ENCODE peak calls at places on chromosomes 4 and X, in ten cellular contexts. One of them, this sample, is unnamed.

GRCh38 chrX:69616520-69617203 is 749 bp downstream of the EDA start:
- DNase-seq in left ventricle myocardium inferior: peak; percentile 33
- DNase-seq in A549: no peak
- DNase-seq in cardiac muscle cell: peak; percentile 17
- DNase-seq in prostate gland: no peak
- DNase-seq in ascending aorta: no peak
- DNase-seq in AG04450: no peak
- DNase-seq in upper lobe of right lung: peak; percentile 63
- DNase-seq in ovary: peak; percentile 32
- DNase-seq in cardiac fibroblast: no peak
- DNase-seq in this sample: no peak

GRCh38 chr4:4457803-4458550 is 71.1 kb downstream of the NSG1 start:
- DNase-seq in left ventricle myocardium inferior: no peak
- DNase-seq in cardiac fibroblast: peak; percentile 60
- DNase-seq in A549: no peak
- DNase-seq in upper lobe of right lung: no peak
- DNase-seq in ovary: no peak
- DNase-seq in ascending aorta: no peak
- DNase-seq in AG04450: no peak
- DNase-seq in cardiac muscle cell: peak; percentile 21
- DNase-seq in prostate gland: no peak
- DNase-seq in this sample: no peak

GRCh38 chrX:103215768-103216085 is 819 bp downstream of the BEX4 start:
- DNase-seq in cardiac fibroblast: no peak
- DNase-seq in left ventricle myocardium inferior: no peak
- DNase-seq in AG04450: no peak
- DNase-seq in prostate gland: no peak
- DNase-seq in ovary: no peak
- DNase-seq in upper lobe of right lung: no peak
- DNase-seq in A549: no peak
- DNase-seq in ascending aorta: no peak
- DNase-seq in cardiac muscle cell: peak; percentile 3
- DNase-seq in this sample: no peak

GRCh38 chrX:133813991-133814390 is 171.4 kb downstream of the GPC3 start:
- DNase-seq in cardiac fibroblast: no peak
- DNase-seq in ascending aorta: no peak
- DNase-seq in ovary: no peak
- DNase-seq in upper lobe of right lung: no peak
- DNase-seq in left ventricle myocardium inferior: no peak
- DNase-seq in A549: no peak
- DNase-seq in prostate gland: no peak
- DNase-seq in cardiac muscle cell: no peak
- DNase-seq in AG04450: no peak
- DNase-seq in this sample: no peak

GRCh38 chr4:145207934-145208333 is 27.5 kb upstream of the OTUD4 start:
- DNase-seq in upper lobe of right lung: no peak
- DNase-seq in ovary: no peak
- DNase-seq in A549: no peak
- DNase-seq in AG04450: no peak
- DNase-seq in ascending aorta: no peak
- DNase-seq in left ventricle myocardium inferior: no peak
- DNase-seq in cardiac muscle cell: no peak
- DNase-seq in prostate gland: no peak
- DNase-seq in cardiac fibroblast: no peak
- DNase-seq in this sample: no peak

GRCh38 chrX:96410927-96411326 is 273.7 kb upstream of the DIAPH2 start:
- DNase-seq in cardiac muscle cell: no peak
- DNase-seq in cardiac fibroblast: no peak
- DNase-seq in ascending aorta: no peak
- DNase-seq in AG04450: no peak
- DNase-seq in upper lobe of right lung: no peak
- DNase-seq in left ventricle myocardium inferior: no peak
- DNase-seq in ovary: no peak
- DNase-seq in A549: no peak
- DNase-seq in prostate gland: no peak
- DNase-seq in this sample: no peak

GRCh38 chr4:153520871-153521329 is 54.7 kb downstream of the TMEM131L start:
- DNase-seq in AG04450: no peak
- DNase-seq in prostate gland: no peak
- DNase-seq in ascending aorta: no peak
- DNase-seq in left ventricle myocardium inferior: no peak
- DNase-seq in ovary: no peak
- DNase-seq in cardiac fibroblast: no peak
- DNase-seq in cardiac muscle cell: peak; percentile 28
- DNase-seq in A549: no peak
- DNase-seq in upper lobe of right lung: no peak
- DNase-seq in this sample: no peak

GRCh38 chrX:15947648-15948317 is 93.2 kb upstream of the AP1S2 start:
- DNase-seq in ascending aorta: no peak
- DNase-seq in A549: no peak
- DNase-seq in prostate gland: no peak
- DNase-seq in left ventricle myocardium inferior: no peak
- DNase-seq in cardiac muscle cell: peak; percentile 61
- DNase-seq in cardiac fibroblast: peak; percentile 62
- DNase-seq in ovary: no peak
- DNase-seq in AG04450: peak; percentile 8
- DNase-seq in upper lobe of right lung: no peak
- DNase-seq in this sample: no peak

GRCh38 chr4:167989815-167990214 is 102.5 kb upstream of the ANXA10 start:
- DNase-seq in ovary: no peak
- DNase-seq in left ventricle myocardium inferior: no peak
- DNase-seq in cardiac fibroblast: peak; percentile 29
- DNase-seq in AG04450: no peak
- DNase-seq in upper lobe of right lung: no peak
- DNase-seq in ascending aorta: no peak
- DNase-seq in A549: no peak
- DNase-seq in prostate gland: no peak
- DNase-seq in cardiac muscle cell: peak; percentile 7
- DNase-seq in this sample: no peak

GRCh38 chr4:182320092-182320491 is 76.9 kb downstream of the TENM3 start:
- DNase-seq in ovary: no peak
- DNase-seq in cardiac fibroblast: no peak
- DNase-seq in upper lobe of right lung: no peak
- DNase-seq in ascending aorta: no peak
- DNase-seq in prostate gland: no peak
- DNase-seq in AG04450: no peak
- DNase-seq in left ventricle myocardium inferior: no peak
- DNase-seq in A549: no peak
- DNase-seq in cardiac muscle cell: no peak
- DNase-seq in this sample: no peak

DNA sequence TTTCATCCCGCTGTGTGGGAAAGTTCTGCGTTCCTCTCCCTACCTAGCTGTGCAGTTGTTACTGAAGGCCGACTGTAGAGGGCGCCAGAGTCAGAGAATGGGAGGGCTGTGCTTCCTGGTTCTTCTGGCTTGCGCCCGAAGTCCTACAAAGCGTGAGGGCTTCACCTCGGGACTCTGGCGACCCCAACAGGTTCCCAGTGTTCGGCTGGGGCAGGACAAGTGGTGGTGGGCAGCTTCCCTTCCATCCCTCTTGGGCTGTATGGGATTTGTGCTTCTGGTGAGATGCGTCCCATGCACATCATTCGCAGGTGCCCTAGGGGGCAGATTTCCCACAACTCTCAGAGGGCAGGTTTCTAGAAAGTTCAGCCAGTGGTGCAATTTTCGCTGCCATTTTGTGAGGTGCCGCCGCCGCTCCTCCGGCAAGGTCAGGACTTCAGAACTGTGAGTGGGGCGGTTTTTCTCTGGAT is 27.3 kb downstream of the CT45A3 start:
- DNase-seq in ascending aorta: no peak
- DNase-seq in prostate gland: no peak
- DNase-seq in A549: peak; percentile 28
- DNase-seq in upper lobe of right lung: no peak
- DNase-seq in cardiac fibroblast: peak; percentile 0
- DNase-seq in cardiac muscle cell: peak; percentile 7
- DNase-seq in left ventricle myocardium inferior: no peak
- DNase-seq in AG04450: no peak
- DNase-seq in ovary: no peak
- DNase-seq in this sample: no peak
- TF ChIP-seq CTCF in ascending aorta: peak; percentile 6
- TF ChIP-seq CTCF in prostate gland: no peak
- TF ChIP-seq CTCF in A549: peak; percentile 49
- TF ChIP-seq CTCF in upper lobe of right lung: peak; percentile 43
- TF ChIP-seq CTCF in cardiac fibroblast: peak; percentile 8
- TF ChIP-seq CTCF in cardiac muscle cell: peak; percentile 35
- TF ChIP-seq CTCF in left ventricle myocardium inferior: no peak
- TF ChIP-seq CTCF in AG04450: peak; percentile 26
- TF ChIP-seq CTCF in ovary: no peak
- TF ChIP-seq CTCF in this sample: peak; percentile 26

GRCh38 chrX:55451990-55452824 is at the start of gene MAGEH1:
- DNase-seq in cardiac fibroblast: peak; percentile 72
- DNase-seq in upper lobe of right lung: peak; percentile 88
- DNase-seq in ovary: peak; percentile 79
- DNase-seq in ascending aorta: peak; percentile 51
- DNase-seq in A549: peak; percentile 46
- DNase-seq in left ventricle myocardium inferior: peak; percentile 84
- DNase-seq in cardiac muscle cell: peak; percentile 86
- DNase-seq in prostate gland: peak; percentile 73
- DNase-seq in AG04450: peak; percentile 53
- DNase-seq in this sample: peak; percentile 23

GRCh38 chrX:55450259-55450658 is 1.7 kb upstream of the MAGEH1 start:
- DNase-seq in A549: no peak
- DNase-seq in ascending aorta: no peak
- DNase-seq in upper lobe of right lung: no peak
- DNase-seq in left ventricle myocardium inferior: no peak
- DNase-seq in AG04450: no peak
- DNase-seq in cardiac muscle cell: peak; percentile 21
- DNase-seq in ovary: peak; percentile 21
- DNase-seq in cardiac fibroblast: peak; percentile 7
- DNase-seq in prostate gland: peak; percentile 3
- DNase-seq in this sample: no peak

GRCh38 chrX:55452825-55453124 is 848 bp downstream of the MAGEH1 start:
- DNase-seq in AG04450: no peak
- DNase-seq in left ventricle myocardium inferior: no peak
- DNase-seq in ascending aorta: no peak
- DNase-seq in prostate gland: no peak
- DNase-seq in A549: no peak
- DNase-seq in ovary: no peak
- DNase-seq in upper lobe of right lung: no peak
- DNase-seq in cardiac fibroblast: no peak
- DNase-seq in cardiac muscle cell: no peak
- DNase-seq in this sample: no peak

GRCh38 chrX:55451626-55451989 is 319 bp upstream of the MAGEH1 start:
- DNase-seq in AG04450: no peak
- DNase-seq in cardiac muscle cell: no peak
- DNase-seq in ovary: no peak
- DNase-seq in upper lobe of right lung: no peak
- DNase-seq in prostate gland: no peak
- DNase-seq in A549: peak; percentile 1
- DNase-seq in ascending aorta: no peak
- DNase-seq in left ventricle myocardium inferior: no peak
- DNase-seq in cardiac fibroblast: no peak
- DNase-seq in this sample: no peak

GRCh38 chrX:55451125-55451524 is 802 bp upstream of the MAGEH1 start:
- DNase-seq in ascending aorta: no peak
- DNase-seq in cardiac muscle cell: peak; percentile 0
- DNase-seq in AG04450: no peak
- DNase-seq in A549: no peak
- DNase-seq in cardiac fibroblast: no peak
- DNase-seq in left ventricle myocardium inferior: no peak
- DNase-seq in ovary: no peak
- DNase-seq in prostate gland: no peak
- DNase-seq in upper lobe of right lung: no peak
- DNase-seq in this sample: no peak
- H3K4me3 ChIP-seq in ascending aorta: peak overlapping the region; percentile 91
- H3K4me3 ChIP-seq in cardiac muscle cell: no peak overlapping the region
- H3K4me3 ChIP-seq in AG04450: peak overlapping the region; percentile 70
- H3K4me3 ChIP-seq in A549: no peak overlapping the region
- H3K4me3 ChIP-seq in cardiac fibroblast: no peak overlapping the region
- H3K4me3 ChIP-seq in left ventricle myocardium inferior: peak overlapping the region; percentile 79
- H3K4me3 ChIP-seq in ovary: peak overlapping the region; percentile 75
- H3K4me3 ChIP-seq in prostate gland: peak overlapping the region; percentile 42
- H3K4me3 ChIP-seq in upper lobe of right lung: peak overlapping the region; percentile 70
- H3K4me3 ChIP-seq in this sample: no peak overlapping the region

DNA sequence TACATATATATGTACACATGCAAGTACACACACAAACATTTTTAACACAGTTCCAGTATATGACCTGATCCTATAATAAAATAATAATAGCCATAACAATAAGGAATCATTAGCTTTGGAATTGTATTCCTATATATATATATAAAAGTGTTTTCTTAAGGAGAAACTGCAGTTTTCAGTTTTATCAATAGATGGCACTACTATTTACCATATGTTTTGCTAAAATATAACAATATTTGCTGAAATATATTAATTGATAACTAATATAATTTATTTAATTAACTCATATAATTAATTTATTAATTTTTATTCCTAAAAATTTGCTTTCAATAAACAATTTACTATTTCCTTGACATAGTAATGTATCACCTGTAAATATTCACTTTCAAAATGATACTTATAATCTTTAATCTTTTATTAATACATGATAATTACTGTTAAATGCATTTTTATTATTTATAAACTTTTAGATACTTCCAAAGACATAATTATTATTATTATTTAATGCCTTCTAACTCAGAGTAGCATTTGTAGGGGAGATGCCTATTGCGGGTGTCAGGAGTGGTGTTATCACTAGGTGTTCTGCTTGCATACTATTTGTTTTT is 599.5 kb downstream of the FSTL5 start:
- DNase-seq in upper lobe of right lung: no peak
- DNase-seq in cardiac fibroblast: peak; percentile 37
- DNase-seq in A549: no peak
- DNase-seq in left ventricle myocardium inferior: no peak
- DNase-seq in ovary: no peak
- DNase-seq in cardiac muscle cell: peak; percentile 39
- DNase-seq in ascending aorta: no peak
- DNase-seq in prostate gland: no peak
- DNase-seq in AG04450: no peak
- DNase-seq in this sample: no peak
- TF ChIP-seq CTCF in upper lobe of right lung: peak; percentile 40
- TF ChIP-seq CTCF in cardiac fibroblast: no peak
- TF ChIP-seq CTCF in A549: peak; percentile 18
- TF ChIP-seq CTCF in left ventricle myocardium inferior: peak; percentile 26
- TF ChIP-seq CTCF in ovary: no peak
- TF ChIP-seq CTCF in cardiac muscle cell: peak; percentile 35
- TF ChIP-seq CTCF in ascending aorta: no peak
- TF ChIP-seq CTCF in prostate gland: no peak
- TF ChIP-seq CTCF in AG04450: peak; percentile 39
- TF ChIP-seq CTCF in this sample: no peak

DNA sequence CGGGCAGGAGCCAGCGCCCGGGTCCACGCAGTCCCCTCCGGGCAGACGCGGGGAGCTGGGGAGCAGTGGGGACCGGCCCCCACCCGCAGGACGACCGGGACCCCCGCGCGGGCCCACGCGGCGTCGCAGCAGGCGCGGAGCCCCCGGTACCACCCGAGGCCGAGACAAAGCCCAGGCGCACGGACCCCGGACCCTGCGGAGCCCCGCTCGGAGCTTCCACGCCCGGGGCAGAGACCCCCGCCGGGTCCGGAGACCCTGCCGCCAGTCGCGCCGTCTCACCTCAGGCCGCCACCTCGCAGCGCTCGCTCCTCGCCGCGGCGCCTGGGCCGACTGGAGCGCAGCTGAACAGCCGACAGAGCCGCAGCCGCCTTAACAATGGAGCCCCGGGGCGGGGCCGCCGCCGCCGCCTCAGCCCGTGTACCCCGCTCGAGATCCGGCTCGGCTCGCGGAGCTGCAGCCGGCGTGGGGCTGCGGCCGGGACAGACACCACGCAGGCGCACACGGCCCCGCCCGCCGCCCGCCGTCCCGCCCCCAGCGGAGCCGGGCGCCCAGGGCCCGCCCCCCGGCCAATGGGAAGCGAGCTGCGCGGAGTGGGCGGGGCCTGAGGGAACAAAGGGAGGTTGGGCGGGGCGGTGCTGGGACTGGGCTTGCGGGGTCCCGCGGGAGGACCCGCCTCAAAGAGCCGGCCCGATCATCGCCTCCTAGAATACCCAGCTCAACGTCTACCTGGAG is at the start of gene AFAP1:
- DNase-seq in cardiac fibroblast: peak; percentile 77
- DNase-seq in upper lobe of right lung: peak; percentile 92
- DNase-seq in ovary: peak; percentile 91
- DNase-seq in prostate gland: peak; percentile 84
- DNase-seq in AG04450: peak; percentile 47
- DNase-seq in A549: peak; percentile 81
- DNase-seq in ascending aorta: peak; percentile 33
- DNase-seq in left ventricle myocardium inferior: peak; percentile 90
- DNase-seq in cardiac muscle cell: peak; percentile 94
- DNase-seq in this sample: no peak
- H3K4me3 ChIP-seq in cardiac fibroblast: peak within 1 kb of the TSS; percentile 88
- H3K4me3 ChIP-seq in upper lobe of right lung: peak within 1 kb of the TSS; percentile 88
- H3K4me3 ChIP-seq in ovary: peak within 1 kb of the TSS; percentile 51
- H3K4me3 ChIP-seq in prostate gland: peak within 1 kb of the TSS; percentile 95
- H3K4me3 ChIP-seq in AG04450: peak within 1 kb of the TSS; percentile 88
- H3K4me3 ChIP-seq in A549: peak within 1 kb of the TSS; percentile 98
- H3K4me3 ChIP-seq in ascending aorta: peak within 1 kb of the TSS; percentile 99
- H3K4me3 ChIP-seq in left ventricle myocardium inferior: peak within 1 kb of the TSS; percentile 94
- H3K4me3 ChIP-seq in cardiac muscle cell: peak within 1 kb of the TSS; percentile 97
- H3K4me3 ChIP-seq in this sample: peak within 1 kb of the TSS; percentile 88